ENCODE peak calls at places on chromosomes 2 and 18, in eight cellular contexts. M is coronary artery, R is HCT116, W is astrocyte of the spinal cord, A is fibroblast of lung, K is brain microvascular endothelial cell, T is left ventricle myocardium inferior, Y is suprapubic skin. I is an unnamed sample.

GRCh38 chr2:111656436-111656835 is 227.6 kb downstream of the ANAPC1 start:
- DNase-seq in M (peak), R (no peak), W (no peak), A (no peak), K (no peak), T (no peak), Y (no peak), I (no peak)

GRCh38 chr18:11398625-11399024 is 210.8 kb upstream of the SLC35G4 start:
- DNase-seq in M (no peak), R (peak), W (no peak), A (no peak), K (no peak), T (no peak), Y (no peak), I (no peak)

GRCh38 chr2:535222-535621 is 142.0 kb downstream of the TMEM18 start:
- DNase-seq in M (no peak), R (peak), W (no peak), A (no peak), K (peak), T (no peak), Y (no peak), I (no peak)

GRCh38 chr2:237527241-237527640 is 39.1 kb upstream of the PRLH start:
- DNase-seq in M (no peak), R (no peak), W (no peak), A (no peak), K (no peak), T (no peak), Y (no peak), I (no peak)

GRCh38 chr2:21643180-21643579 is 519.4 kb downstream of the TDRD15 start:
- DNase-seq in M (no peak), R (no peak), W (peak), A (peak), K (peak), T (no peak), Y (no peak), I (peak)

GRCh38 chr2:79099140-79099686 is 11.4 kb upstream of the REG1B start:
- DNase-seq in M (no peak), R (no peak), W (no peak), A (no peak), K (no peak), T (no peak), Y (no peak), I (no peak)

GRCh38 chr2:238389985-238390682 is 36.6 kb upstream of the ASB1 start:
- DNase-seq in M (no peak), R (no peak), W (no peak), A (peak), K (no peak), T (peak), Y (no peak), I (no peak)

GRCh38 chr2:33272001-33272400 is 204.4 kb upstream of the RASGRP3 start:
- DNase-seq in M (no peak), R (no peak), W (peak), A (peak), K (peak), T (no peak), Y (no peak), I (no peak)

GRCh38 chr2:226215902-226216503 is 583.6 kb downstream of the IRS1 start:
- DNase-seq in M (no peak), R (peak), W (peak), A (peak), K (peak), T (peak), Y (peak), I (peak)

GRCh38 chr2:219290381-219291171 is 11.4 kb downstream of the DNAJB2 start:
- DNase-seq in M (peak), R (no peak), W (no peak), A (no peak), K (no peak), T (no peak), Y (peak), I (no peak)

GRCh38 chr2:120605231-120605935 is 130.3 kb upstream of the GLI2 start:
- DNase-seq in M (no peak), R (no peak), W (no peak), A (peak), K (no peak), T (peak), Y (no peak), I (no peak)

GRCh38 chr2:137190411-137191190 is 425.3 kb downstream of the THSD7B start:
- DNase-seq in M (no peak), R (no peak), W (no peak), A (no peak), K (peak), T (peak), Y (no peak), I (no peak)

GRCh38 chr2:131031431-131031841 is 61.8 kb downstream of the FAM168B start:
- DNase-seq in M (no peak), R (no peak), W (no peak), A (no peak), K (no peak), T (no peak), Y (peak), I (no peak)

GRCh38 chr2:58950795-58951462 is 709.8 kb upstream of the FANCL start:
- DNase-seq in M (no peak), R (no peak), W (no peak), A (no peak), K (no peak), T (peak), Y (no peak), I (no peak)

GRCh38 chr18:76275913-76276312 is 219.1 kb downstream of the ZNF516 start:
- DNase-seq in M (no peak), R (no peak), W (no peak), A (no peak), K (no peak), T (no peak), Y (no peak), I (no peak)

GRCh38 chr18:76273956-76274355 is 221.1 kb downstream of the ZNF516 start:
- DNase-seq in M (no peak), R (no peak), W (no peak), A (no peak), K (no peak), T (no peak), Y (no peak), I (no peak)

GRCh38 chr18:76273036-76273545 is 222.0 kb downstream of the ZNF516 start:
- DNase-seq in M (no peak), R (no peak), W (no peak), A (no peak), K (no peak), T (no peak), Y (no peak), I (no peak)

GRCh38 chr18:76274470-76275289 is 220.4 kb downstream of the ZNF516 start:
- DNase-seq in M (no peak), R (peak), W (no peak), A (no peak), K (no peak), T (no peak), Y (no peak), I (peak)
- H3K4me3 ChIP-seq in M (no peak), R (no peak), W (no peak), A (no peak), K (no peak), T (no peak), Y (no peak), I (no peak)

GRCh38 chr2:42169869-42170465 is 814 bp downstream of the EML4 start:
- DNase-seq in M (no peak), R (no peak), W (peak), A (peak), K (no peak), T (no peak), Y (no peak), I (no peak)

GRCh38 chr2:42169100-42169868 is at the start of gene EML4:
- DNase-seq in M (peak), R (peak), W (peak), A (peak), K (peak), T (peak), Y (peak), I (peak)

GRCh38 chr2:42170619-42171395 is 1.7 kb downstream of the EML4 start:
- DNase-seq in M (no peak), R (no peak), W (no peak), A (no peak), K (no peak), T (no peak), Y (no peak), I (no peak)

GRCh38 chr2:42167458-42167857 is 1.7 kb upstream of the EML4 start:
- DNase-seq in M (no peak), R (no peak), W (no peak), A (peak), K (no peak), T (no peak), Y (no peak), I (no peak)

DNA sequence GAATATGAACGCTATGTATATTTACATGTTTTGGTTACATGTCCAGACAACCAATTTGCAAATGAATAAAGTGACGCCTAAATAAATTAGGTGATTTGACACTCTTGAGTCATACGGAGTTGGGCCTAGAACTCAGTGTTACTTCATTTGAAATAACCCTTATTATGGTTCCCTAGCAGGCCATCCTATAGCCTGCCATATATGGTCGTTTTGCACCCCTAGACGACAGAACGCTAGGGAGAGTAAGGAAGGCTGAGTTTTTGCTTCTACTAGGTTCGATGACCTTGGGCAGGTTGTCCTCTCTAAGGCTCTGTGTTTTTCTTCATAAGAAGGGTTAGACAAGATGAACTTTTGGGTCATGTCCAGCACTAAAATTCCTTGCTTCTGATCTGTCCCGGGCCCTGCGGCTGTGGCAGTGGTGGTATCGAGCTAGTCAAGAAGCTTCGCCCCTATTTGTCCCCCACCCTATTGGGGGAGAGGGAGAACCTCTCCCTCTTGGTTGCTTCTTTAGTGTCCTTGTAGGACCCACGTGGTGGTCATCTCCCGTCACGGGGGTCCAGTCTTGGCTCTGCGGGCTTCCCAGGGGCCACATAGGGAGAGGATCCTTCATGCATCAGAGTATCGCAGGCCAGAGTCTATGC is 574 bp upstream of the EML4 start:
- DNase-seq in M (no peak), R (no peak), W (no peak), A (peak), K (no peak), T (no peak), Y (no peak), I (no peak)
- H3K4me3 ChIP-seq in M (peak), R (no peak), W (peak), A (peak), K (peak), T (peak), Y (peak), I (no peak)

GRCh38 chr2:98343371-98343770 is 2.9 kb upstream of the CNGA3 start:
- DNase-seq in M (no peak), R (no peak), W (no peak), A (no peak), K (no peak), T (no peak), Y (no peak), I (no peak)

GRCh38 chr2:98350411-98350810 is 4.2 kb downstream of the CNGA3 start:
- DNase-seq in M (no peak), R (no peak), W (no peak), A (no peak), K (no peak), T (no peak), Y (no peak), I (no peak)

GRCh38 chr2:98348066-98348561 is 1.9 kb downstream of the CNGA3 start:
- DNase-seq in M (no peak), R (no peak), W (no peak), A (no peak), K (no peak), T (no peak), Y (no peak), I (peak)

GRCh38 chr2:98347298-98348065 is 1.2 kb downstream of the CNGA3 start:
- DNase-seq in M (no peak), R (no peak), W (no peak), A (no peak), K (no peak), T (no peak), Y (no peak), I (peak)

GRCh38 chr2:98346259-98347236 is at the start of gene CNGA3:
- DNase-seq in M (no peak), R (no peak), W (peak), A (peak), K (no peak), T (peak), Y (no peak), I (peak)
- H3K4me3 ChIP-seq in M (peak), R (no peak), W (peak), A (no peak), K (peak), T (peak), Y (peak), I (peak)

GRCh38 chr2:96340493-96341414 is 5.2 kb downstream of the NCAPH start:
- DNase-seq in M (no peak), R (no peak), W (no peak), A (peak), K (no peak), T (no peak), Y (no peak), I (no peak)
- H3K4me3 ChIP-seq in M (no peak), R (no peak), W (no peak), A (no peak), K (no peak), T (no peak), Y (no peak), I (no peak)

GRCh38 chr2:205020673-205021072 is 475.4 kb downstream of the PARD3B start:
- DNase-seq in M (no peak), R (no peak), W (no peak), A (no peak), K (no peak), T (no peak), Y (no peak), I (no peak)

GRCh38 chr2:205022751-205023150 is 477.5 kb downstream of the PARD3B start:
- DNase-seq in M (no peak), R (no peak), W (no peak), A (no peak), K (no peak), T (no peak), Y (no peak), I (no peak)

GRCh38 chr2:205030695-205031094 is 485.4 kb downstream of the PARD3B start:
- DNase-seq in M (no peak), R (no peak), W (peak), A (no peak), K (no peak), T (no peak), Y (no peak), I (no peak)

GRCh38 chr2:205025580-205026240 is 480.4 kb downstream of the PARD3B start:
- DNase-seq in M (no peak), R (no peak), W (peak), A (no peak), K (peak), T (no peak), Y (no peak), I (no peak)

DNA sequence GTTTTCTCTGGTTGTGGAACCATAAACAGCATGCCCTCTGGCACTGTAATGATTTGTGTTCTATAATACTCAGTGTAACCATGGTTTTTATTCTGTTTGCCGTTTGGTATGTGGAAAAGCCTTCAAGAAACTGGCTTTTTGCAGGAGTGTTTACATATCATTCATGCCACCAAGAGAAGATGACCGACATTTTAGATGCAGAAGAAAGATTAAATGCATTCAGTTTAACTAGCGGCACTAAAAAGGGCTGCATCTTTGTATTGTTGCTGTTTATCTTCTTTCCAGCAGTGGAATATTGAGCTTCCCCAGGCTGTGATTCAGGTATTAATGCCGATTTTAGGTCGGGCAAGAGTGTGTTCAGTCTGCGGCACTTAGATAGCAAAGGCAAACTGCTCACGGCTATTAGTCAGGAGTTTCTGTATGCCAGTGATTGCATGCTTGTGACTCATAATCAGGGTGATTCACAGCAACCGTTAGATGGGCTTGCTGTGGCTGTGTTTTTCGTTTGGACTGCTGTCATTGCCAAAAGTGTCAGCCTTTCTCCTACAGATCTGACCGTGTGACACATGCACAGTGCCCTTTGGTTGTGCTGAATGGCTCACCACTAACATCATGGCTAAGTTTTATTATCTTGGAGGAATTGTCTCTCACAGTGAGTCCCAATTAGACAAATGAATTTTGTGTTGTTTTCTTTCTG is 479.7 kb downstream of the PARD3B start:
- DNase-seq in M (peak), R (peak), W (peak), A (peak), K (peak), T (no peak), Y (peak), I (no peak)
- H3K4me3 ChIP-seq in M (peak), R (no peak), W (peak), A (peak), K (no peak), T (peak), Y (no peak), I (no peak)

GRCh38 chr2:168802825-168803726 is 639 bp downstream of the NOSTRIN start:
- DNase-seq in M (no peak), R (no peak), W (no peak), A (no peak), K (no peak), T (no peak), Y (no peak), I (no peak)
- H3K4me3 ChIP-seq in M (peak), R (peak), W (no peak), A (no peak), K (no peak), T (peak), Y (peak), I (no peak)

GRCh38 chr18:79326413-79327198 is 69.1 kb upstream of the NFATC1 start:
- DNase-seq in M (no peak), R (no peak), W (peak), A (peak), K (peak), T (no peak), Y (no peak), I (no peak)

GRCh38 chr18:79328917-79329316 is 66.8 kb upstream of the NFATC1 start:
- DNase-seq in M (no peak), R (no peak), W (no peak), A (no peak), K (no peak), T (no peak), Y (no peak), I (no peak)

GRCh38 chr18:79332601-79333000 is 63.1 kb upstream of the NFATC1 start:
- DNase-seq in M (no peak), R (no peak), W (no peak), A (no peak), K (no peak), T (no peak), Y (no peak), I (peak)

GRCh38 chr18:79327199-79327545 is 68.6 kb upstream of the NFATC1 start:
- DNase-seq in M (no peak), R (no peak), W (no peak), A (no peak), K (no peak), T (no peak), Y (no peak), I (no peak)

DNA sequence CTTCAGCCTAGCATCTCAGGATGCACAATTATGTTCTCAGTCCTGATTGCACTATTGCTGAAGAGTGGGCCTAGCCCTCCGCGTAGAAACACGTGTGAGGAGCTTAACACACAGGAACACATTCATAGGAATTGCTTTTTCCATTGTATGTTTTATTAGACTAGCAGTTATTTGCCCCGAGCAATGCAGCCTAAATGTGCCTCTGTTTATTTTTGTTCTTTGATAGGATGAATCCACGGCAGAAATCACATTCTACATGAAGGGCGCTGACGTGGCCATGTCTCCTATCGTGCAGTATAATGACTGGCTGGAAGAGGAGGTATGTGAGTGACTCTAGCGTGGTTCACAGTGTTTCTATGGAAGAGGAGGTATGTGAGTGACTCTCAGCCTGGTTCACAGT is 65.9 kb upstream of the NFATC1 start:
- DNase-seq in M (no peak), R (no peak), W (no peak), A (no peak), K (no peak), T (no peak), Y (no peak), I (no peak)
- H3K4me3 ChIP-seq in M (no peak), R (no peak), W (no peak), A (no peak), K (no peak), T (no peak), Y (no peak), I (no peak)

GRCh38 chr18:21745234-21745633 is 4.6 kb downstream of the MIB1 start:
- DNase-seq in M (no peak), R (no peak), W (no peak), A (no peak), K (no peak), T (no peak), Y (no peak), I (no peak)

GRCh38 chr18:21740724-21741510 is at the start of gene MIB1:
- DNase-seq in M (no peak), R (peak), W (peak), A (no peak), K (no peak), T (peak), Y (peak), I (peak)

GRCh38 chr18:21741511-21742322 is 1.1 kb downstream of the MIB1 start:
- DNase-seq in M (no peak), R (no peak), W (peak), A (peak), K (no peak), T (peak), Y (peak), I (no peak)

GRCh38 chr18:21742323-21742687 is 1.7 kb downstream of the MIB1 start:
- DNase-seq in M (no peak), R (no peak), W (no peak), A (peak), K (no peak), T (no peak), Y (no peak), I (no peak)

GRCh38 chr18:21743166-21743831 is 2.7 kb downstream of the MIB1 start:
- DNase-seq in M (no peak), R (no peak), W (no peak), A (no peak), K (no peak), T (no peak), Y (no peak), I (no peak)
- H3K4me3 ChIP-seq in M (no peak), R (no peak), W (no peak), A (peak), K (no peak), T (peak), Y (no peak), I (no peak)